ENCODE peak calls at places on chromosomes 1 and 21, in five cellular contexts. One of them, this sample, is unnamed. For H3K36me3, the result is how much of the 10 kb centered on the place peaks cover.

GRCh38 chr21:43597052-43597451 is 62.2 kb downstream of the HSF2BP start:
- DNase-seq in brain microvascular endothelial cell: peak
- DNase-seq in CD8-positive, alpha-beta memory T cell: no peak
- DNase-seq in tibial nerve: no peak
- DNase-seq in pancreas: no peak
- DNase-seq in this sample: no peak

GRCh38 chr1:180288232-180288818 is 58.3 kb downstream of the LHX4 start:
- DNase-seq in brain microvascular endothelial cell: no peak
- DNase-seq in CD8-positive, alpha-beta memory T cell: no peak
- DNase-seq in tibial nerve: no peak
- DNase-seq in pancreas: no peak
- DNase-seq in this sample: no peak

GRCh38 chr1:217881607-217882332 is 250.6 kb downstream of the SPATA17 start:
- DNase-seq in brain microvascular endothelial cell: no peak
- DNase-seq in CD8-positive, alpha-beta memory T cell: no peak
- DNase-seq in tibial nerve: no peak
- DNase-seq in pancreas: no peak
- DNase-seq in this sample: no peak

GRCh38 chr1:183029591-183030000 is 6.4 kb downstream of the LAMC1 start:
- DNase-seq in brain microvascular endothelial cell: peak
- DNase-seq in CD8-positive, alpha-beta memory T cell: no peak
- DNase-seq in tibial nerve: no peak
- DNase-seq in pancreas: no peak
- DNase-seq in this sample: peak

GRCh38 chr21:45443595-45444181 is 38.7 kb downstream of the COL18A1 start:
- DNase-seq in brain microvascular endothelial cell: no peak
- DNase-seq in CD8-positive, alpha-beta memory T cell: peak
- DNase-seq in tibial nerve: no peak
- DNase-seq in pancreas: no peak
- DNase-seq in this sample: no peak

GRCh38 chr1:216462061-216462775 is 39.0 kb upstream of the USH2A start:
- DNase-seq in brain microvascular endothelial cell: no peak
- DNase-seq in CD8-positive, alpha-beta memory T cell: no peak
- DNase-seq in tibial nerve: no peak
- DNase-seq in pancreas: no peak
- DNase-seq in this sample: peak

GRCh38 chr1:42334240-42335049 is 590 bp downstream of the FOXJ3 start:
- DNase-seq in brain microvascular endothelial cell: peak
- DNase-seq in CD8-positive, alpha-beta memory T cell: no peak
- DNase-seq in tibial nerve: no peak
- DNase-seq in pancreas: peak
- DNase-seq in this sample: peak

GRCh38 chr1:234662148-234662547 is 52.2 kb upstream of the IRF2BP2 start:
- DNase-seq in brain microvascular endothelial cell: no peak
- DNase-seq in CD8-positive, alpha-beta memory T cell: no peak
- DNase-seq in tibial nerve: no peak
- DNase-seq in pancreas: no peak
- DNase-seq in this sample: no peak

GRCh38 chr1:210441028-210441427 is 112.3 kb downstream of the HHAT start:
- DNase-seq in brain microvascular endothelial cell: no peak
- DNase-seq in CD8-positive, alpha-beta memory T cell: no peak
- DNase-seq in tibial nerve: no peak
- DNase-seq in pancreas: no peak
- DNase-seq in this sample: no peak

GRCh38 chr1:231536099-231536498 is 7.6 kb downstream of the TSNAX start:
- DNase-seq in brain microvascular endothelial cell: no peak
- DNase-seq in CD8-positive, alpha-beta memory T cell: no peak
- DNase-seq in tibial nerve: no peak
- DNase-seq in pancreas: no peak
- DNase-seq in this sample: no peak
- H3K36me3 ChIP-seq in brain microvascular endothelial cell: under half
- H3K36me3 ChIP-seq in CD8-positive, alpha-beta memory T cell: under half
- H3K36me3 ChIP-seq in tibial nerve: under half
- H3K36me3 ChIP-seq in pancreas: under half
- H3K36me3 ChIP-seq in this sample: half or more

DNA sequence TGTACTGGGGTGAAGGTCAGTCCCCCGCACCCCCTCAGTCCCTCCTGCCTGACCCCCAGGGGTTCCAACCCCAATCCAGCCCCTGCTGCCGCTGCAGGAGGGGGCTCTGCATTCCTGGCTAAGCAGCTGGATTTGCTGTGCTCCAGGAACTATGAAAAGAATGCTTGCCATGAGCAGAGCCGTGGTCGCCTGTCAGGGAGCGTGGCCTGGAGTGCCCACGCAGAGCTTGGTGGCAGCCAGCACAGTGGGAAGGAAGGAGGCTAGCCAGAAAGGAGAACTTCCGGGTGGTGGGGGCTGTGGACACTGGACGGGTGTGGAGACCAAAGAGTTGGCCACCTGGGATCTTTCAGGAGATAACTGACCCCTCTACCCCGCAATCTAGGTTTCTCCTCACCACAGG is 5.6 kb downstream of the COL8A2 start:
- DNase-seq in brain microvascular endothelial cell: no peak
- DNase-seq in CD8-positive, alpha-beta memory T cell: no peak
- DNase-seq in tibial nerve: no peak
- DNase-seq in pancreas: no peak
- DNase-seq in this sample: no peak
- H3K27ac ChIP-seq in brain microvascular endothelial cell: no peak
- H3K27ac ChIP-seq in CD8-positive, alpha-beta memory T cell: no peak
- H3K27ac ChIP-seq in tibial nerve: peak
- H3K27ac ChIP-seq in pancreas: no peak
- H3K27ac ChIP-seq in this sample: no peak

GRCh38 chr1:224294775-224295174 is 35.2 kb downstream of the NVL start:
- DNase-seq in brain microvascular endothelial cell: no peak
- DNase-seq in CD8-positive, alpha-beta memory T cell: no peak
- DNase-seq in tibial nerve: no peak
- DNase-seq in pancreas: no peak
- DNase-seq in this sample: no peak
- H3K36me3 ChIP-seq in brain microvascular endothelial cell: under half
- H3K36me3 ChIP-seq in CD8-positive, alpha-beta memory T cell: under half
- H3K36me3 ChIP-seq in tibial nerve: under half
- H3K36me3 ChIP-seq in pancreas: half or more
- H3K36me3 ChIP-seq in this sample: half or more

GRCh38 chr1:18922319-18922726 is 20.0 kb upstream of the ALDH4A1 start:
- DNase-seq in brain microvascular endothelial cell: peak
- DNase-seq in CD8-positive, alpha-beta memory T cell: no peak
- DNase-seq in tibial nerve: peak
- DNase-seq in pancreas: peak
- DNase-seq in this sample: peak
- H3K27ac ChIP-seq in brain microvascular endothelial cell: peak
- H3K27ac ChIP-seq in CD8-positive, alpha-beta memory T cell: no peak
- H3K27ac ChIP-seq in tibial nerve: peak
- H3K27ac ChIP-seq in pancreas: peak
- H3K27ac ChIP-seq in this sample: peak

GRCh38 chr1:52435211-52435610 is 30.8 kb downstream of the PRPF38A start:
- DNase-seq in brain microvascular endothelial cell: no peak
- DNase-seq in CD8-positive, alpha-beta memory T cell: no peak
- DNase-seq in tibial nerve: no peak
- DNase-seq in pancreas: no peak
- DNase-seq in this sample: no peak
- H3K36me3 ChIP-seq in brain microvascular endothelial cell: under half
- H3K36me3 ChIP-seq in CD8-positive, alpha-beta memory T cell: under half
- H3K36me3 ChIP-seq in tibial nerve: under half
- H3K36me3 ChIP-seq in pancreas: under half
- H3K36me3 ChIP-seq in this sample: under half

GRCh38 chr21:29557200-29557599 is 258.5 kb downstream of the BACH1 start:
- DNase-seq in brain microvascular endothelial cell: no peak
- DNase-seq in CD8-positive, alpha-beta memory T cell: no peak
- DNase-seq in tibial nerve: no peak
- DNase-seq in pancreas: no peak
- DNase-seq in this sample: no peak
- H3K27ac ChIP-seq in brain microvascular endothelial cell: no peak
- H3K27ac ChIP-seq in CD8-positive, alpha-beta memory T cell: no peak
- H3K27ac ChIP-seq in tibial nerve: no peak
- H3K27ac ChIP-seq in pancreas: no peak
- H3K27ac ChIP-seq in this sample: no peak

This sample was measured in SJSA1.